ENCODE peak calls at places on chromosomes 5 and 9, in four cellular contexts. E, S, A and V are unnamed samples.

GRCh38 chr9:129383415-129384088 is 205.5 kb upstream of the IER5L start:
- DNase-seq in S (peak), A (no peak), E (peak), V (no peak)

GRCh38 chr5:81525690-81526089 is 131.8 kb upstream of the ACOT12 start:
- DNase-seq in S (no peak), A (no peak), E (no peak), V (no peak)

GRCh38 chr5:31664566-31664965 is 25.6 kb downstream of the PDZD2 start:
- DNase-seq in E (no peak), S (peak), A (peak), V (peak)

GRCh38 chr5:16437974-16438373 is 27.6 kb downstream of the ZNF622 start:
- DNase-seq in A (no peak), S (no peak), E (no peak), V (no peak)

GRCh38 chr5:149605998-149606721 is 24.9 kb downstream of the ARHGEF37 start:
- DNase-seq in A (peak), E (peak), S (no peak), V (no peak)

GRCh38 chr5:174384509-174384947 is 339.0 kb downstream of the NSG2 start:
- DNase-seq in S (no peak), A (no peak), E (no peak), V (peak)

GRCh38 chr9:125663127-125663526 is 43.9 kb downstream of the MAPKAP1 start:
- DNase-seq in E (no peak), S (no peak), A (no peak), V (no peak)

GRCh38 chr5:41636605-41637004 is 126.2 kb upstream of the PLCXD3 start:
- DNase-seq in S (peak), A (peak), E (no peak), V (peak)

GRCh38 chr9:133585481-133586367 is 23.5 kb downstream of the FAM163B start:
- DNase-seq in E (no peak), S (no peak), A (no peak), V (peak)

GRCh38 chr5:14057289-14057688 is 85.9 kb upstream of the TRIO start:
- DNase-seq in S (no peak), E (no peak), A (no peak), V (no peak)

GRCh38 chr5:72920690-72921089 is 35.2 kb upstream of the FCHO2 start:
- DNase-seq in E (no peak), A (no peak), S (no peak), V (no peak)

GRCh38 chr9:96612105-96612965 is 7.3 kb downstream of the CDC14B start:
- DNase-seq in S (no peak), E (no peak), A (no peak), V (peak)

GRCh38 chr5:44189255-44189654 is 200.0 kb downstream of the FGF10 start:
- DNase-seq in E (no peak), S (no peak), A (no peak), V (no peak)

GRCh38 chr5:149826574-149826973 is 96.5 kb downstream of the PPARGC1B start:
- DNase-seq in E (no peak), A (no peak), S (no peak), V (no peak)

GRCh38 chr9:125085703-125086477 is 57.4 kb downstream of the SCAI start:
- DNase-seq in A (no peak), S (no peak), E (no peak), V (no peak)

GRCh38 chr5:158755971-158756370 is 343.7 kb downstream of the EBF1 start:
- DNase-seq in S (no peak), E (no peak), A (no peak), V (no peak)

DNA sequence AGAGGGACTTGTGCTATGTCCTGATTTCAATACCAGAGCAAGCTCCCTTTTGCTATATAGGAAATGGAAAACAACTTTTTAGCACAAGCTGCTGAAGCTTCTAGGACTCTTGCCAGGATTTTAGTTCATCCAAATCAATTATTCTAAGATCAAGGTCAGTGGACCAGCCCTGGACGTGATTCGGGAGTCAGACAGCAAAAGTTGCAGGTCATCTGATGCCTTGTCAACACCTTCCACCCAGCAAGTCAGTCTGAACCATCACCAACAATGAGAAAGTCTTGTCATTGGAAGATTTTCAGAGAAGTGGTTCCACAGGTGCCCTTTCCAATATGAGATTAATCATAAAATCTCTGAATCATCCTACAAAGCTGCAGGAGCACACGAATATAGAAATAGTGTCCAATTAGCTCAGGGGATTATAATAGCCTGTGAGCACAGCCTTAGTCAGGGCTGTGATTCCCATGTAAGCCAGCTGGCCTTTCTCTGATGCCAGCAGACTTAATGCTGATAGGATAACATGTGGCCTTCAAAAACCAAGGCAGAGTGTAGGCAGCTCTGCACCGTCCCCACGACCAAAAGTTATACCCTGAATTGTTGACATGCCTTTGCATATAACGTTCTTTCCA is 445.0 kb upstream of the TRPC7 start:
- DNase-seq in A (no peak), S (no peak), E (no peak), V (no peak)
- TF ChIP-seq USF1 in A (no peak), S (no peak), E (no peak), V (no peak)

GRCh38 chr5:22855824-22856223 is 2.7 kb upstream of the CDH12 start:
- DNase-seq in S (no peak), A (no peak), E (no peak), V (no peak)

GRCh38 chr5:22846686-22847085 is 6.5 kb downstream of the CDH12 start:
- DNase-seq in E (no peak), S (no peak), A (no peak), V (no peak)

GRCh38 chr5:22852807-22853670 is at the start of gene CDH12:
- DNase-seq in E (no peak), S (peak), A (no peak), V (no peak)

GRCh38 chr5:22850981-22851380 is 2.2 kb downstream of the CDH12 start:
- DNase-seq in E (no peak), S (no peak), A (no peak), V (no peak)
- TF ChIP-seq USF1 in E (no peak), S (no peak), A (no peak), V (no peak)

DNA sequence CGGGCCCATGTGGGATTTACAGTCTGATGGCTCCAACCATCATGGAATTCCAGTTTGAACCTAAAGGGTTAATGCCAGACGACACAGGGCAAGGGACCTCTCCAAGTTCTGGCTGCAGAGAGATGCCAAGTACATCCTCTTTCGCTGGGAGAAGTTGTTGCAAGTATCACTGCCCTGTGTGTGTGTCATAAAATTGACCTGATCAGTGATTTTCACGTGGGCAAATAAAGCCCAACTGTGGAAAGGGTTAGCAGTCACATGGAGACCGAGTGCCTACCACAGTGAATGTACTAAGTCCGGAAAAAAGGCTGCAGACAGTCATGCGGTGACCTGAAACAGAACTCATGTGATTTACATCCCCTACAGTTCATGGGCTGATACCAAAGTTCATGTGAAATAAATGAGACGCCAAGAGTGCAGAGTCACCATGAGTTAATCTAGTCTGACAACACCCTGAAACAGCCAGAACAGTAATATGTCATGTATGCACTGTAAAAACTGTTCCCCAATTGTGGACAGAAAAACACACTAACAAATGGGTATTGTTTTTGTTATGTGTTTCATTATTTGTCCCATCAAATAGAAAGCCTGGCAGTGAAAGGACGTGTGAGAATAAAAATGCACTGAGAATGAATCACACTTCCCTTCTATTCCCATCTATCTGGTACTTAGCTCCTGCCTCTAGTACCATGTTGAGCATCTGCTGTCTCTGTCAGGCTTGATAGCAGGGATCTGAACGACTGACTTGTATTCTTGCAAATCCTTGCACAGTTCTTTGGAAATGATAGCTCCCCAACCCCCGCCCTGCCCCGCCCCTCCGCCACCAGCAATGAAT is 115.7 kb downstream of the SUSD1 start:
- DNase-seq in E (no peak), S (no peak), A (no peak), V (no peak)
- TF ChIP-seq USF1 in E (peak), S (no peak), A (no peak), V (peak)

GRCh38 chr5:58406394-58406793 is 53.5 kb downstream of the PLK2 start:
- DNase-seq in E (no peak), S (no peak), A (no peak), V (no peak)
- TF ChIP-seq USF1 in E (no peak), S (no peak), A (no peak), V (no peak)

DNA sequence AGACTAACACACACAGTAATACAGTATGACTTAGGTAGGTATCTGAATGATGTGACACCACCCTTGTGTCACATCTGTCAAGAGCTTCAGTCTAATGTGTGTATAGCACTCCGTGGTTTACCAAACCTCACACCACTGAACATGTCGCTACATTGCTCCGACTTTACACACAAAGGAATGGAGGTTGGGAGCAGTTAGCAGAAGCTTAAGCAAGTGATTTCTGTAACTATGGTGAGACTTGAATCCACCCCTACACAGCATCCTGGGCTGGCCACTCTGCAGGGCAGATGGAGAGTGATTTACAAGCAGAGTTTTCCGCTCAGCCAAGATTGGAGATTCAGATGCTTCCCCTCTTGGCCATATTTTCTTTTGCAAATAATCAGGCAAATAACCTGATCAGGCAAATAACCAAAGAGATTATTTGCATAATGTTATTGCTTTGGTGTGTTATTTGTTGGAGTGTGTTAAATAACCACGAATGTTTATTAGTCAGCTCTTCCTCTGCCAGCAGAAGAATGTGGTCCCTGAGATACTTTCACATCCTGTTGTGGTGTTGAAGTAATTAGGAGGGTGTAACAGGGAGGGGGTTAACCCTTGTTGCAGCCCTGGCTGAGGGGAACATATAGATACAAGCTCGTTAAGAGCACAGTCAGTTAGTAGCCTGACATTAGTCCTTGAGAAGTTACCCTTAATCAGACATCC is 92.8 kb downstream of the SNX18 start:
- DNase-seq in A (no peak), E (peak), S (no peak), V (no peak)
- TF ChIP-seq USF1 in A (no peak), E (no peak), S (no peak), V (no peak)

DNA sequence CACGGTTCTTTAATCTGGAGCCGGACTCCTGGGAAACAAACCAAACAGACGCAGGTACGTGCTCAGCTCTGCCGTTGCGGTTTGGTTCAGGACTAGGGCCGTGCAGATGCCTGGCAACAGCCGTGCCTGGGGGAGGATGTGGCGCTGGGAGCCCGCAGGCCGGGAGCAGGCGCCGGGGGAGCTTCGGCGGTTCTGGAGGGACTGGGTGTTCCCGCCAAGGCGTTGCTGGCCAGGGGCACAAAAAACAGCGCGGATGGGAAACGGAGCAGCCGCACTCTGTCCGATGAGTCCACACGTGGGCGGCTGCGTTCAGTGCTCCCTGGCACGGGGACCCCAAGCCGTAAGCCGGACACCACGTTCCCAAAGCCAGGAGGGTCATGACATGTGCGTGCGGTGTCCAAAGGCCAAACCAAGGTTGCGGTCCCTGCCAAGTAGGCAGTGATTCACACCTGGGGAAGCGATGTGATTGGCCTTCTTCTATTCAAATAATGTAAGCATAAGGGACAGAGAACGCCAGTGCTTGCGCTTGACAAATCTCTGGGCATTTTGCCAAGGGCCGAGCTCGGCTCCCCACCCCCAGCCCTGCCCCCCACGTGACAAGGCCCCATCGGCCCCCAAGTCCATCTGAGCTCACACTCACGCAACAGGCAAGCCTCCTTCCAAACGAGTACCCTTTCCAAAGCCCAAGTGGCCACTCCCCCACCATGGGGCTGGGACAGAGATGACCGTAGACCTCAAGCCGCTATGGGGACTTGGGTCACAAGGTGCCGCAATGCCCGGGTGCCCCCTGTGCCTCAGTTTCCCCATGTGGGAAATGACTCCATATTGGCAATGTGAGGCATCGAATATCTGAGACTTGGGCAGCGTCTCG is 49.7 kb upstream of the NKD2 start:
- DNase-seq in A (peak), S (no peak), E (no peak), V (peak)
- TF ChIP-seq USF1 in A (peak), S (no peak), E (no peak), V (peak)

GRCh38 chr9:70480405-70480980 is 66.0 kb upstream of the KLF9 start:
- DNase-seq in S (no peak), A (no peak), E (no peak), V (peak)
- TF ChIP-seq USF1 in S (no peak), A (no peak), E (no peak), V (no peak)

GRCh38 chr5:154223320-154223719 is 32.8 kb downstream of the GALNT10 start:
- DNase-seq in A (no peak), E (no peak), S (no peak), V (no peak)
- TF ChIP-seq USF1 in A (no peak), E (no peak), S (no peak), V (no peak)